ENCODE peak calls at places on chromosome 16, in four cellular contexts. One of them, this sample, is unnamed.

GRCh38 chr16:82136956-82137818 is 32.8 kb downstream of the MPHOSPH6 start:
- DNase-seq in GM12878: no peak
- DNase-seq in H9: no peak
- DNase-seq in mesendoderm: no peak
- DNase-seq in this sample: no peak

GRCh38 chr16:86865866-86866675 is 287.7 kb downstream of the FOXL1 start:
- DNase-seq in H9: no peak
- DNase-seq in GM12878: no peak
- DNase-seq in mesendoderm: no peak
- DNase-seq in this sample: peak

GRCh38 chr16:89410322-89410721 is 80.0 kb downstream of the ANKRD11 start:
- DNase-seq in mesendoderm: no peak
- DNase-seq in GM12878: no peak
- DNase-seq in H9: no peak
- DNase-seq in this sample: no peak

GRCh38 chr16:87864331-87864989 is 4.8 kb downstream of the SLC7A5 start:
- DNase-seq in mesendoderm: no peak
- DNase-seq in H9: no peak
- DNase-seq in GM12878: no peak
- DNase-seq in this sample: peak

GRCh38 chr16:65667013-65667578 is 545.2 kb upstream of the CDH11 start:
- DNase-seq in mesendoderm: peak
- DNase-seq in H9: peak
- DNase-seq in GM12878: no peak
- DNase-seq in this sample: peak

GRCh38 chr16:83356266-83356665 is 451.5 kb upstream of the HSBP1 start:
- DNase-seq in GM12878: no peak
- DNase-seq in H9: peak
- DNase-seq in mesendoderm: peak
- DNase-seq in this sample: peak

GRCh38 chr16:68972720-68973119 is 129.4 kb downstream of the TANGO6 start:
- DNase-seq in GM12878: no peak
- DNase-seq in mesendoderm: peak
- DNase-seq in H9: peak
- DNase-seq in this sample: peak

GRCh38 chr16:89289428-89290395 is 72.2 kb downstream of the ZNF778 start:
- DNase-seq in GM12878: no peak
- DNase-seq in mesendoderm: peak
- DNase-seq in H9: peak
- DNase-seq in this sample: peak

GRCh38 chr16:88505405-88506082 is 52.5 kb downstream of the ZFPM1 start:
- DNase-seq in H9: peak
- DNase-seq in mesendoderm: peak
- DNase-seq in GM12878: no peak
- DNase-seq in this sample: peak

DNA sequence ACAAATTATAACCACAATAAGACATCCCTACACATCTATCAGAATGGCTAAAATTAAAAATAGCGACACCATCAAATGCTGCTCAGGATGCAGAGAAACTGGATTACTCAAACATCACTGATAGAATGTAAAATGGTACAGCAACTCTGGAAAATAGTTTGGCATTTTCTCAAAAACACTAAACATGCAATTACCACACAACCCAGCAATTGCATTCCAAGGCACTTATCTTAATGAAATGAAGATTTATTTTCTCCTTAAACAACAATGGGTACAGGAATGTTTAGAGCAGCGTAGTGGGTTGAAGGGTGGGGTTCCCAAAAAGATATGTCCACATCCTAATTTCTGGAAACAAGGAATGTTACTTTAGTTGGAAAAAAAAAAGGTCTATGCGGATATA is 309.0 kb upstream of the PMFBP1 start:
- DNase-seq in GM12878: no peak
- DNase-seq in H9: no peak
- DNase-seq in mesendoderm: no peak
- DNase-seq in this sample: no peak
- H3K4me2 ChIP-seq in GM12878: no peak
- H3K4me2 ChIP-seq in H9: no peak
- H3K4me2 ChIP-seq in mesendoderm: no peak
- H3K4me2 ChIP-seq in this sample: no peak

GRCh38 chr16:3182608-3183444 is 5.2 kb upstream of the OR1F1 start:
- DNase-seq in H9: peak
- DNase-seq in mesendoderm: peak
- DNase-seq in GM12878: no peak
- DNase-seq in this sample: peak
- H3K27ac ChIP-seq in H9: no peak
- H3K27ac ChIP-seq in mesendoderm: no peak
- H3K27ac ChIP-seq in GM12878: no peak
- H3K27ac ChIP-seq in this sample: no peak

GRCh38 chr16:54048994-54049929 is 237.3 kb downstream of the IRX3 start:
- DNase-seq in mesendoderm: peak
- DNase-seq in H9: peak
- DNase-seq in GM12878: no peak
- DNase-seq in this sample: no peak
- H3K9ac ChIP-seq in mesendoderm: no peak
- H3K9ac ChIP-seq in H9: no peak
- H3K9ac ChIP-seq in GM12878: no peak
- H3K9ac ChIP-seq in this sample: no peak

GRCh38 chr16:49194499-49195260 is 87.0 kb downstream of the CBLN1 start:
- DNase-seq in H9: no peak
- DNase-seq in mesendoderm: no peak
- DNase-seq in GM12878: no peak
- DNase-seq in this sample: no peak

GRCh38 chr16:49189286-49189685 is 92.4 kb downstream of the CBLN1 start:
- DNase-seq in mesendoderm: no peak
- DNase-seq in GM12878: no peak
- DNase-seq in H9: no peak
- DNase-seq in this sample: peak

DNA sequence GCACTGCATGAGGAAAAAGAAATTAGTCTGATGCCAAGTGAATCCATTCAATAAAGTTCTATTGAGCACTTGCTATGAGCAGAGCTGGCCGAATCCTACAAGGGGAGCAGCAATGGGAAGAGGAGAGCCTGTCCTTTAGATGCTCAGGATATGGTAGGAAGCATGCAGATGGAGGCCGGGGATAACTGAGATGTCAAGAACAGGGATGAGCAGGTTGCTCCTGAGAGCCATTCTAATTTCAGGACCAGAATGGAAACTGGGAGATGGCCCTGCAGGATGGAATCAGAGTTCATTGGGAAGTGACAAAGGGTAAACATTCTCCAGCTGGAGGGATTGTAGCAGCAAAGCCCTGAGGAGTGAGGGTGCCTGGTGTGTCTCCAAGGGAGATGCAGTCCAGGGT is 88.0 kb downstream of the CBLN1 start:
- DNase-seq in mesendoderm: no peak
- DNase-seq in GM12878: no peak
- DNase-seq in H9: no peak
- DNase-seq in this sample: no peak
- H3K4me2 ChIP-seq in mesendoderm: no peak
- H3K4me2 ChIP-seq in GM12878: no peak
- H3K4me2 ChIP-seq in H9: no peak
- H3K4me2 ChIP-seq in this sample: no peak

GRCh38 chr16:85029981-85030381 is 2.4 kb downstream of the KIAA0513 start:
- DNase-seq in GM12878: no peak
- DNase-seq in mesendoderm: no peak
- DNase-seq in H9: no peak
- DNase-seq in this sample: peak
- H3K27ac ChIP-seq in GM12878: no peak
- H3K27ac ChIP-seq in mesendoderm: no peak
- H3K27ac ChIP-seq in H9: no peak
- H3K27ac ChIP-seq in this sample: peak

GRCh38 chr16:73063284-73063733 is 15.4 kb upstream of the ZFHX3 start:
- DNase-seq in H9: peak
- DNase-seq in mesendoderm: no peak
- DNase-seq in GM12878: no peak
- DNase-seq in this sample: no peak

GRCh38 chr16:73065617-73066313 is 17.8 kb upstream of the ZFHX3 start:
- DNase-seq in GM12878: no peak
- DNase-seq in H9: peak
- DNase-seq in mesendoderm: peak
- DNase-seq in this sample: no peak

GRCh38 chr16:73063854-73064226 is 15.9 kb upstream of the ZFHX3 start:
- DNase-seq in mesendoderm: no peak
- DNase-seq in GM12878: no peak
- DNase-seq in H9: no peak
- DNase-seq in this sample: no peak

GRCh38 chr16:73064996-73065349 is 17.0 kb upstream of the ZFHX3 start:
- DNase-seq in GM12878: no peak
- DNase-seq in mesendoderm: no peak
- DNase-seq in H9: peak
- DNase-seq in this sample: no peak

DNA sequence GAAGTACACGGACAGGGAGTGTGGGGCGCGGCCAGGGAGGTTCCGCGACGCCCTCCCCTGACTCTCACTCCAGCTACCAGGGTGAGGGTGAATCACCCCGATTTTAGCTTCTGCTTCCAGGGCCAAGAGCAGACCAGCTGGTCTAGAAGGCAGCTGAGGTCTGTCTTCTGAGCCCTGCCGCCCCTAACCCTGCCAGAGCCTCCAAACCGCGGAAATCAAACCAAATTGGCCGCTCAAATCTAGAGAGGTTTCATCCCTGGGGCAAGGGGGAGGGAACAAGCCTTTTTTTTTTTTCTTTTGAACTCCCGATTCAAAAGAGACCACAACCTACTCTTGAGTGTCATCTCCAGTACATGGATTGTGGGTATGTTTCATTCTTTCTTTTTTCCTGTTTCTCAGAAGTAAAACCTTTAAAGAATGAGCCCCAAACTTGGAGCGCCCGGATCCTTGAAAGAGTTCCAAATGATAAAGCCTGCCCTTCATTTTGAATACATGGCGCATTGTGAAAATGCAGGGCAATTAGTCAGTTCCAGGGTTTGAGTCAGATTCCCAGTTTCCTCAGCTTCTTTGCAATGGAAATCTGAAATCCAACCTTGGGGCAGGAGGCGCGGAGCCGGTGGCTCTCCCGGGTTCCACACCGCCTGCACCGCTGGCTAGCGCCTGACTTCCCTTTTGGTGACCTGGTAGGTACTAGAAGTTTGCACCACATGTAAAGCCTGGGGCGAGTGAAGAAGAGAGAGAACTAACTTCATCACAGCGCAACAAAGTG is 16.5 kb upstream of the ZFHX3 start:
- DNase-seq in mesendoderm: peak
- DNase-seq in GM12878: no peak
- DNase-seq in H9: peak
- DNase-seq in this sample: no peak
- H3K9ac ChIP-seq in mesendoderm: peak
- H3K9ac ChIP-seq in GM12878: no peak
- H3K9ac ChIP-seq in H9: no peak
- H3K9ac ChIP-seq in this sample: no peak

DNA sequence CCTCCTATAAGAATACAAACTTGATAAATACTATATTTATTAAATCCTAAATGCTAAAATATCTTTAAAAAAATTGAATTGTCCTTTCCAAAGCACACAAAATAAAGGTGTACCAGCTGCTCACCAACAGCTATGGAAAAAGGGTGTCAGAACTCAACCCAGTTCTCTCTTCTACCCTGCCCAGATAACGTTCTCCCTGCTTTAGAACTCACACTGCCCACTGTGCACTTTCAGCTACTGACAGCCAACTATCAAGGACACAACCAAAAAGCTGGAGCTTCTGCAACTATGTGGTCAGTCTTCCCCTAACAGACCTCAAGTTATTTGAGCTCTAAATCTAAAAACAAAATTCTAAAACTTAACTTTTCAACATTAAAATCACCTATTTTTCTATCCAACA is 13.7 kb downstream of the AP1G1 start:
- DNase-seq in GM12878: no peak
- DNase-seq in mesendoderm: no peak
- DNase-seq in H9: no peak
- DNase-seq in this sample: no peak
- H3K4me2 ChIP-seq in GM12878: no peak
- H3K4me2 ChIP-seq in mesendoderm: no peak
- H3K4me2 ChIP-seq in H9: no peak
- H3K4me2 ChIP-seq in this sample: no peak

DNA sequence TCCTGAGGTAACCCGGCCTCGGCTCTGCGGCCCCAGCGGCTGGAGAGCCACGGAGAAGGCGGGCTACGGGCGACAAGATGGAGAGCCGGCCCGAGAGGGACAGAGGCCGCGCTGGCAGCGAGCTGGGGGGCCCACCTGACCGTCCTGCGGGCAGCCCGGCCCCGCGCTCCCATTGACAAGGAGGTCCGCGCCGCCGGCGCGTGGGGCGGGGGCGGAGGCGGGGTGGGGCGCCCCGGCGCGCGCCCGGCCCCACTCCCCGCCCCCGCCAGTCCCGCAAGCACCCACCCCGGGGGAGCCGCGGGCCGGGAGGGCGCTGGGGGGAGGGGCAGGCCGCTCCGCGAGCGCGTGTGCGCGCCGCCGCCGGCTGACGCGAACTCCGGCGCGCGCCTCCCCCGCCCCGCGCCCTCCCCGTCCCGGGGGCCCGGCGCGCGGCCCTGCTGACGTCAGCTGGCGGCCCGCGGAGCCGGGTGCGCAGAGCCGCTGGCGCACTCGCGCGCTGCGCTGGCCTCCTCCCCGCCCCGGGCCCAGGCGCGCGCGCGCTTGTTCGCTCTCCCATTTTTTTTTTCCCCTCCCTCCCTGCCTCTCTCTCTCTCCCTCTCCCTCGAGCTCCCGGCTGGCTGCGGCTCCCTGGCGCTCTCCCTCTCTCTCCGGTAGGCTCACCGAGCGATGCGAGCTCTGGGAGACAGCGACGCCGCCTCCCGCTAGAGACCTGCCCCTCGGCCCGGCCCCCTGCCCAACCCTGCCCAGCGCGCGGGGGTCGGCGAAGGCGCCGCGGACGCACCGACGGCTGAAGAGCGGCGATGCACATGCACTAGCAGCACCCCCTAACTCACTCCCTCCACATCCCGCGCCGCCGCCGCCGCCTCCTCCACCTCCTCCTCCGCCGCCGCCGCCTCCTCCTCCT is at the start of gene GNAO1:
- DNase-seq in mesendoderm: peak
- DNase-seq in GM12878: no peak
- DNase-seq in H9: peak
- DNase-seq in this sample: peak
- H3K27ac ChIP-seq in mesendoderm: no peak
- H3K27ac ChIP-seq in GM12878: no peak
- H3K27ac ChIP-seq in H9: no peak
- H3K27ac ChIP-seq in this sample: no peak